ENCODE peak calls at places on chromosomes 3 and 15, in four cellular contexts. Y is heart right ventricle, T is endothelial cell, M is right atrium auricular region. U is an unnamed sample.
A peak's percentile ranks its signal among the peaks of the same experiment; 100 is the strongest.

GRCh38 chr15:25787381-25787780 is 75.7 kb downstream of the ATP10A start:
- DNase-seq in Y (no peak), T (no peak), M (no peak), U (no peak)

GRCh38 chr3:46375814-46376213 is 5.1 kb downstream of the CCR5 start:
- DNase-seq in Y (no peak), T (no peak), M (no peak), U (no peak)

GRCh38 chr3:22392859-22393258 is 641.8 kb upstream of the ZNF385D start:
- DNase-seq in Y (no peak), T (no peak), M (no peak), U (no peak)

GRCh38 chr15:76682259-76682658 is 222.9 kb downstream of the SCAPER start:
- DNase-seq in Y (no peak), T (no peak), M (no peak), U (no peak)

GRCh38 chr3:127162947-127163645 is 29.8 kb upstream of the PRR23E start:
- DNase-seq in Y (no peak), T (peak; percentile 56), M (no peak), U (no peak)

GRCh38 chr3:87691109-87691508 is 367.7 kb downstream of the CGGBP1 start:
- DNase-seq in Y (no peak), T (no peak), M (no peak), U (no peak)

GRCh38 chr3:134087046-134087974 is 57.6 kb upstream of the SLCO2A1 start:
- DNase-seq in Y (no peak), T (no peak), M (no peak), U (no peak)

GRCh38 chr3:9600597-9600996 is 47.0 kb upstream of the LHFPL4 start:
- DNase-seq in Y (peak; percentile 52), T (peak; percentile 4), M (no peak), U (no peak)

GRCh38 chr3:9156604-9157003 is 92.8 kb downstream of the SRGAP3 start:
- DNase-seq in Y (no peak), T (no peak), M (no peak), U (no peak)

GRCh38 chr3:30646961-30647752 is 40.8 kb downstream of the TGFBR2 start:
- DNase-seq in Y (no peak), T (no peak), M (no peak), U (no peak)

GRCh38 chr3:39433642-39434041 is 27.1 kb downstream of the RPSA start:
- DNase-seq in Y (no peak), T (no peak), M (no peak), U (no peak)

GRCh38 chr3:143755978-143756377 is 92.3 kb downstream of the SLC9A9 start:
- DNase-seq in Y (no peak), T (no peak), M (no peak), U (no peak)

GRCh38 chr3:47485812-47486211 is 10.1 kb upstream of the SCAP start:
- DNase-seq in Y (no peak), T (no peak), M (no peak), U (no peak)

GRCh38 chr3:57942872-57943283 is 65.3 kb upstream of the FLNB start:
- DNase-seq in Y (peak; percentile 57), T (no peak), M (peak; percentile 60), U (no peak)

GRCh38 chr3:153756816-153757215 is 364.4 kb upstream of the ARHGEF26 start:
- DNase-seq in Y (no peak), T (no peak), M (no peak), U (no peak)

GRCh38 chr3:13124631-13125030 is 51.4 kb upstream of the IQSEC1 start:
- DNase-seq in Y (no peak), T (no peak), M (no peak), U (no peak)

GRCh38 chr3:59480486-59480995 is 430.7 kb upstream of the CFAP20DC start:
- DNase-seq in Y (no peak), T (no peak), M (no peak), U (no peak)

GRCh38 chr3:99087277-99087676 is 185.8 kb upstream of the DCBLD2 start:
- DNase-seq in Y (no peak), T (no peak), M (no peak), U (no peak)

GRCh38 chr15:38701134-38701533 is 136.5 kb upstream of the RASGRP1 start:
- DNase-seq in Y (no peak), T (no peak), M (no peak), U (no peak)

GRCh38 chr15:93420050-93420452 is 331.0 kb upstream of the RGMA start:
- DNase-seq in Y (no peak), T (no peak), M (no peak), U (no peak)

GRCh38 chr15:80456517-80457497 is 52.6 kb downstream of the ARNT2 start:
- DNase-seq in Y (no peak), T (no peak), M (no peak), U (no peak)

GRCh38 chr3:105315157-105315556 is 51.6 kb upstream of the ALCAM start:
- DNase-seq in Y (no peak), T (no peak), M (no peak), U (no peak)

GRCh38 chr3:30315452-30315851 is 290.9 kb upstream of the TGFBR2 start:
- DNase-seq in Y (no peak), T (no peak), M (no peak), U (no peak)

GRCh38 chr3:64295594-64295993 is 70.3 kb upstream of the PRICKLE2 start:
- DNase-seq in Y (no peak), T (no peak), M (no peak), U (peak; percentile 30)

GRCh38 chr3:15794303-15794771 is 3.4 kb downstream of the ANKRD28 start:
- DNase-seq in Y (no peak), T (no peak), M (no peak), U (no peak)

GRCh38 chr3:15795563-15796308 is 2.0 kb downstream of the ANKRD28 start:
- DNase-seq in Y (no peak), T (no peak), M (no peak), U (no peak)

GRCh38 chr3:15796771-15797599 is 794 bp downstream of the ANKRD28 start:
- DNase-seq in Y (no peak), T (no peak), M (no peak), U (no peak)

GRCh38 chr3:15796331-15796730 is 1.4 kb downstream of the ANKRD28 start:
- DNase-seq in Y (no peak), T (no peak), M (no peak), U (no peak)

GRCh38 chr3:15794842-15795562 is 2.8 kb downstream of the ANKRD28 start:
- DNase-seq in Y (no peak), T (no peak), M (no peak), U (no peak)
- TF ChIP-seq CTCF in Y (no peak), T (no peak), M (no peak), U (no peak)

GRCh38 chr3:71305246-71306206 is 278.0 kb downstream of the FOXP1 start:
- DNase-seq in Y (peak; percentile 42), T (peak; percentile 37), M (no peak), U (peak; percentile 20)

GRCh38 chr3:71304261-71304646 is 279.3 kb downstream of the FOXP1 start:
- DNase-seq in Y (no peak), T (no peak), M (no peak), U (no peak)

GRCh38 chr3:71303627-71304260 is 279.8 kb downstream of the FOXP1 start:
- DNase-seq in Y (no peak), T (no peak), M (no peak), U (no peak)

GRCh38 chr3:71302604-71303003 is 280.9 kb downstream of the FOXP1 start:
- DNase-seq in Y (no peak), T (no peak), M (no peak), U (no peak)

GRCh38 chr3:71304684-71305083 is 278.8 kb downstream of the FOXP1 start:
- DNase-seq in Y (peak; percentile 21), T (no peak), M (no peak), U (peak; percentile 34)
- TF ChIP-seq CTCF in Y (no peak), T (no peak), M (peak; percentile 24), U (peak; percentile 22)

GRCh38 chr3:52783211-52783555 is 5.8 kb downstream of the ITIH1 start:
- DNase-seq in Y (no peak), T (no peak), M (no peak), U (peak; percentile 2)
- TF ChIP-seq CTCF in Y (no peak), T (no peak), M (no peak), U (no peak)

DNA sequence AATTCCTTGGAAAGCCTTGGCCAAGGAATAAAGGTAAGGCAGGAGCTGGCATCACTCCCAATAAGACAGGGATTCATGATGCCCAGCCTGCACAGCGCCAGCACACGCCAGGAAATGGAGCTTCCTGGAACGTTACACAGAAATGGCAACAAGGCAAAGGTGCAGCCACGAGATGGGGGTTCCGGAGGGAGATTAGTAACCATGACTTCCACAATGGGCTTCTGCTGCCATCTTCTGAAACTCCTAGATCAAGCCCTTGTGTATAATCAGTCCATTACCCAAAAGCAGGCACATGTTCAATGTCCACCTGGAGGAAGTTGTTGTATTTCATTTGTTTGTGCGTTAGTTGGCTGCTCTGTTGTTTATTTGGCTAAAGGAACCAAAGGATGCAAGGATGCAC is 131.2 kb upstream of the TRIM42 start:
- DNase-seq in Y (no peak), T (no peak), M (no peak), U (no peak)
- TF ChIP-seq CTCF in Y (no peak), T (no peak), M (no peak), U (no peak)